ENCODE peak calls at places on chromosome 3, in six cellular contexts. K is suprapubic skin, T is A549, D is fibroblast of lung, C is astrocyte, V is mucosa of descending colon. N is an unnamed sample.

GRCh38 chr3:99862208-99862607 is 44.5 kb downstream of the CMSS1 start:
- DNase-seq in K (no peak), T (peak; percentile 18), D (peak; percentile 80), C (peak; percentile 73), V (no peak), N (no peak)

GRCh38 chr3:114902691-114903101 is 244.4 kb downstream of the ZBTB20 start:
- DNase-seq in K (no peak), T (peak; percentile 73), D (no peak), C (no peak), V (no peak), N (no peak)

GRCh38 chr3:119579366-119580147 is at the start of gene ADPRH:
- DNase-seq in K (peak; percentile 81), T (peak; percentile 77), D (peak; percentile 75), C (peak; percentile 57), V (peak; percentile 81), N (no peak)

GRCh38 chr3:67540198-67540894 is 114.1 kb downstream of the SUCLG2 start:
- DNase-seq in K (no peak), T (no peak), D (no peak), C (no peak), V (no peak), N (no peak)

GRCh38 chr3:168047190-168047795 is 48.4 kb downstream of the GOLIM4 start:
- DNase-seq in K (no peak), T (peak; percentile 74), D (peak; percentile 76), C (peak; percentile 60), V (no peak), N (peak; percentile 76)

GRCh38 chr3:138267083-138267482 is 62.6 kb downstream of the NME9 start:
- DNase-seq in K (no peak), T (no peak), D (no peak), C (no peak), V (no peak), N (no peak)

GRCh38 chr3:48655586-48655985 is 7.1 kb downstream of the CELSR3 start:
- DNase-seq in K (no peak), T (no peak), D (no peak), C (no peak), V (no peak), N (no peak)

GRCh38 chr3:12758025-12758830 is 831 bp downstream of the TMEM40 start:
- DNase-seq in K (peak; percentile 74), T (no peak), D (peak; percentile 57), C (peak; percentile 51), V (peak; percentile 10), N (peak; percentile 16)

GRCh38 chr3:68631810-68632545 is 300.4 kb downstream of the TAFA4 start:
- DNase-seq in K (no peak), T (no peak), D (no peak), C (no peak), V (no peak), N (no peak)

GRCh38 chr3:12265558-12265957 is 23.3 kb upstream of the PPARG start:
- DNase-seq in K (no peak), T (no peak), D (no peak), C (no peak), V (no peak), N (no peak)

GRCh38 chr3:158742861-158743260 is 10.6 kb upstream of the RARRES1 start:
- DNase-seq in K (no peak), T (no peak), D (peak; percentile 81), C (peak; percentile 78), V (no peak), N (peak; percentile 58)

GRCh38 chr3:185528481-185529009 is 23.8 kb downstream of the LIPH start:
- DNase-seq in K (no peak), T (no peak), D (no peak), C (no peak), V (no peak), N (no peak)

GRCh38 chr3:104578558-104578957 is 788.2 kb upstream of the ALCAM start:
- DNase-seq in K (no peak), T (no peak), D (no peak), C (no peak), V (no peak), N (no peak)
- H3K4me3 ChIP-seq in K (no peak overlapping the region), T (no peak overlapping the region), D (no peak overlapping the region), C (no peak overlapping the region), V (no peak overlapping the region), N (no peak overlapping the region)

GRCh38 chr3:901953-902778 is 190.7 kb upstream of the CNTN6 start:
- DNase-seq in K (no peak), T (peak; percentile 2), D (no peak), C (no peak), V (no peak), N (peak; percentile 4)
- TF ChIP-seq CTCF in K (no peak), T (peak; percentile 36), D (peak; percentile 44), C (peak; percentile 41), V (no peak), N (no peak)

GRCh38 chr3:143280984-143281383 is 161.4 kb downstream of the CHST2 start:
- DNase-seq in K (no peak), T (no peak), D (no peak), C (no peak), V (no peak), N (no peak)
- H3K4me3 ChIP-seq in K (no peak overlapping the region), T (no peak overlapping the region), D (no peak overlapping the region), C (no peak overlapping the region), V (no peak overlapping the region), N (no peak overlapping the region)

DNA sequence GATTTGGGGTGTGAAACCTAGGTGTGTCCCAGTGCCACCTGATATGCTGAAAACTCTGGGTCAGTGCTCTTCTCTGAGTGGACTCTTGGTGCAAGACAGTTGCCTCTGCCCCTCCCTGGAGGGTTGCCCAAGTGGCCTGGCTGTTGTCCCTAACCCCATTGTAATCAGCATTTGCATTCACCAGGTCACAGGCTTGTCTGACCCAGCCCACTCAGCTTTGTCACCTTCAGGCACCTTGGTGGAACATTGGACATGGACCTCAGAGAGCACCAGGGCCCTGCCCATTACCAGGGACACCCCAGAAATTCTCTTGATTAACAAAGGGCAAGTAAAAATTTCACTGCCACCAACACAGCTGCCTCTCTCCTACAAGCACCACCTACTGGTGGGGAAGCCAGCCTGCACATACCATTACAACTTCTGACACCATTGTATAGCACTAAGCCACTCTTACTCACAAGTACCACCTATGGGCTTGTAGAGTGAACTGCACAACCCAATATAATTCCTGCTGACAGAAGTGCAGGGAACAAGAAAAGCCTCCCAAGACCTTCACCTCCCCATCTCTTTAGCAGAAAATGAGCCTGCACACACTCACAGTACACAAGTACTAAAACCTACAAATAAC is 324.6 kb downstream of the EPHA6 start:
- DNase-seq in K (no peak), T (peak; percentile 46), D (no peak), C (no peak), V (no peak), N (no peak)
- TF ChIP-seq CTCF in K (no peak), T (no peak), D (no peak), C (no peak), V (no peak), N (peak; percentile 10)

GRCh38 chr3:50155491-50155878 is 361 bp downstream of the SEMA3F start:
- DNase-seq in K (no peak), T (no peak), D (no peak), C (no peak), V (no peak), N (no peak)

GRCh38 chr3:50154476-50154839 is 666 bp upstream of the SEMA3F start:
- DNase-seq in K (no peak), T (no peak), D (no peak), C (no peak), V (no peak), N (no peak)

GRCh38 chr3:50155891-50156290 is 767 bp downstream of the SEMA3F start:
- DNase-seq in K (no peak), T (no peak), D (peak; percentile 30), C (no peak), V (no peak), N (no peak)

GRCh38 chr3:50154840-50155490 is at the start of gene SEMA3F:
- DNase-seq in K (no peak), T (peak; percentile 47), D (peak; percentile 73), C (peak; percentile 51), V (peak; percentile 76), N (no peak)

GRCh38 chr3:50153782-50154475 is 1.2 kb upstream of the SEMA3F start:
- DNase-seq in K (no peak), T (no peak), D (no peak), C (no peak), V (no peak), N (no peak)
- H3K4me3 ChIP-seq in K (peak overlapping the region; percentile 64), T (peak overlapping the region; percentile 74), D (peak overlapping the region; percentile 30), C (no peak overlapping the region), V (no peak overlapping the region), N (peak overlapping the region; percentile 30)

GRCh38 chr3:15299036-15299435 is 33.4 kb downstream of the SH3BP5 start:
- DNase-seq in K (peak; percentile 50), T (no peak), D (peak; percentile 29), C (no peak), V (no peak), N (no peak)

GRCh38 chr3:15303216-15303615 is 29.2 kb downstream of the SH3BP5 start:
- DNase-seq in K (peak; percentile 40), T (no peak), D (no peak), C (no peak), V (no peak), N (no peak)

GRCh38 chr3:15301761-15302160 is 30.6 kb downstream of the SH3BP5 start:
- DNase-seq in K (peak; percentile 29), T (no peak), D (no peak), C (no peak), V (no peak), N (no peak)

GRCh38 chr3:15298504-15298903 is 33.9 kb downstream of the SH3BP5 start:
- DNase-seq in K (no peak), T (no peak), D (no peak), C (no peak), V (no peak), N (no peak)

GRCh38 chr3:15300318-15301078 is 31.9 kb downstream of the SH3BP5 start:
- DNase-seq in K (peak; percentile 70), T (peak; percentile 73), D (peak; percentile 88), C (peak; percentile 81), V (no peak), N (no peak)
- TF ChIP-seq CTCF in K (no peak), T (no peak), D (no peak), C (no peak), V (no peak), N (no peak)

GRCh38 chr3:51340311-51340829 is 44.7 kb upstream of the MANF start:
- DNase-seq in K (no peak), T (peak; percentile 77), D (peak; percentile 94), C (peak; percentile 93), V (no peak), N (peak; percentile 87)
- H3K4me3 ChIP-seq in K (no peak overlapping the region), T (no peak overlapping the region), D (no peak overlapping the region), C (peak overlapping the region; percentile 11), V (no peak overlapping the region), N (no peak overlapping the region)

DNA sequence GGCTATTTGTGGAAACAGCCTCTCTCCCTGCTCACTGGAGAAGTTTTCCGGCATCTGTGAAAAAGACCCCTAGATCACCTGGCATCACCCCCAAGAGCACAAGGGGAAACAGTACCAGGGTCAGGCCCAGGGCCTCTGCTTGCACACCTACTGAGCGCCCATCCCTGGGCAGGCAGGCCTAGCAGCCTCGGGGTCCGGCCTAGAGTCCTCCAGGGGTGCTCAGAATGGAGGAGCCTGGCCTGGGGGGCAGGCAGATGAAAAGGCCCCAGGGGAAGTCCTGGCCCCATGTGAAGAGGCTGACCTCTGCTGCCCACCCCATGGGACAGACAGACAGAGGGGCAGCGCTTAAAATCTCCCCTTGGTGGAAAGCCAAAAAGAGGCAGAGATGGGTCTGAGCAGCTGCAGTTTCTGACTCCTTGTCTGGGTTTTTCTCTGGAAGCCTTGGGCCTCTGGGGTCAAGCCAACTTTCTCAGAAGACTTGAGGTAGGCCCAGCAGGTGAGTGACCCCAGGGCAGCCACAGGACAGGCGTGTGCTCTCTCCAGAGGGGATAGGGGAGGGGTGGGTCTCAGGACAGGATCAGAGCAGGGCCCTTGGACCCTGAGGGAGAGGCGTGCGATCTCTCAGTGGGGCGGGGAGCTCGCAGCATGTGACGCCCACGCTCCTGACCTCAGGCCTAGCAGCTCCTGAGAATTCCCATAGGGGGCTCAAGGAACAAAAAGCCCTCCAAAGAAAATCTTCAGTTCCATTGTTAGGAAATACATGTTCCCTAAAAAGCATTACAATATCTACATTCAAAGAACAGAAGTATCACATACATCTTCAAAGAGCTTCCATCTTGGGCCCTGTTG is 34.5 kb upstream of the DUSP7 start:
- DNase-seq in K (no peak), T (no peak), D (peak; percentile 22), C (no peak), V (no peak), N (no peak)
- TF ChIP-seq CTCF in K (no peak), T (no peak), D (no peak), C (no peak), V (no peak), N (no peak)